ENCODE peak calls at places on chromosome 15, in six cellular contexts. H is OCI-LY7, I is uterus, Z is aorta, T is IMR-90, D is mucosa of descending colon. W is an unnamed sample. For H3K4me1, the result is how much of the 10 kb centered on the place peaks cover.

GRCh38 chr15:67175643-67176071 is 78.8 kb downstream of the AAGAB start:
- DNase-seq in H (no peak), I (peak), Z (no peak), T (peak), D (no peak), W (peak)

GRCh38 chr15:51849866-51850265 is 20.4 kb downstream of the TMOD3 start:
- DNase-seq in H (no peak), I (no peak), Z (no peak), T (no peak), D (no peak), W (no peak)

GRCh38 chr15:62887113-62887570 is 155.4 kb upstream of the TPM1 start:
- DNase-seq in H (no peak), I (peak), Z (no peak), T (peak), D (no peak), W (no peak)

GRCh38 chr15:78216276-78217229 is 17.8 kb downstream of the ACSBG1 start:
- DNase-seq in H (no peak), I (no peak), Z (no peak), T (no peak), D (peak), W (peak)

GRCh38 chr15:51366911-51367310 is 25.5 kb downstream of the GLDN start:
- DNase-seq in H (no peak), I (peak), Z (no peak), T (peak), D (no peak), W (no peak)

GRCh38 chr15:58669108-58669507 is 80.4 kb downstream of the ADAM10 start:
- DNase-seq in H (no peak), I (no peak), Z (no peak), T (peak), D (no peak), W (no peak)

GRCh38 chr15:31503256-31503655 is 176.6 kb downstream of the KLF13 start:
- DNase-seq in H (no peak), I (no peak), Z (no peak), T (no peak), D (no peak), W (no peak)

GRCh38 chr15:69755571-69756310 is 303.1 kb downstream of the RPLP1 start:
- DNase-seq in H (peak), I (no peak), Z (no peak), T (no peak), D (peak), W (no peak)

GRCh38 chr15:60001642-60002527 is 2.2 kb upstream of the FOXB1 start:
- DNase-seq in H (no peak), I (no peak), Z (no peak), T (no peak), D (no peak), W (no peak)

GRCh38 chr15:62847900-62848489 is 194.6 kb upstream of the TPM1 start:
- DNase-seq in H (peak), I (peak), Z (peak), T (peak), D (peak), W (peak)

GRCh38 chr15:62456011-62456920 is 291.2 kb upstream of the C2CD4B start:
- DNase-seq in H (no peak), I (no peak), Z (no peak), T (peak), D (no peak), W (no peak)

GRCh38 chr15:64846246-64846645 is 4.5 kb downstream of the PLEKHO2 start:
- DNase-seq in H (no peak), I (no peak), Z (no peak), T (no peak), D (peak), W (peak)

GRCh38 chr15:31574761-31575160 is 248.1 kb downstream of the KLF13 start:
- DNase-seq in H (no peak), I (no peak), Z (no peak), T (no peak), D (no peak), W (no peak)

GRCh38 chr15:75307778-75308390 is 25.2 kb downstream of the GOLGA6D start:
- DNase-seq in H (peak), I (no peak), Z (peak), T (no peak), D (peak), W (peak)

GRCh38 chr15:66603301-66604179 is 37.7 kb upstream of the LCTL start:
- DNase-seq in H (peak), I (peak), Z (peak), T (peak), D (peak), W (peak)

GRCh38 chr15:29511663-29512062 is 242.0 kb upstream of the NSMCE3 start:
- DNase-seq in H (no peak), I (no peak), Z (no peak), T (no peak), D (no peak), W (no peak)

GRCh38 chr15:39195988-39196486 is 384.8 kb upstream of the THBS1 start:
- DNase-seq in H (no peak), I (no peak), Z (no peak), T (peak), D (no peak), W (no peak)

GRCh38 chr15:40075298-40076044 is 33.2 kb downstream of the BMF start:
- DNase-seq in H (no peak), I (no peak), Z (no peak), T (no peak), D (no peak), W (no peak)

GRCh38 chr15:39581501-39582285 is 814 bp downstream of the THBS1 start:
- DNase-seq in H (no peak), I (peak), Z (peak), T (peak), D (peak), W (peak)

GRCh38 chr15:68526269-68526668 is 52.5 kb upstream of the CORO2B start:
- DNase-seq in H (no peak), I (no peak), Z (no peak), T (peak), D (no peak), W (no peak)

DNA sequence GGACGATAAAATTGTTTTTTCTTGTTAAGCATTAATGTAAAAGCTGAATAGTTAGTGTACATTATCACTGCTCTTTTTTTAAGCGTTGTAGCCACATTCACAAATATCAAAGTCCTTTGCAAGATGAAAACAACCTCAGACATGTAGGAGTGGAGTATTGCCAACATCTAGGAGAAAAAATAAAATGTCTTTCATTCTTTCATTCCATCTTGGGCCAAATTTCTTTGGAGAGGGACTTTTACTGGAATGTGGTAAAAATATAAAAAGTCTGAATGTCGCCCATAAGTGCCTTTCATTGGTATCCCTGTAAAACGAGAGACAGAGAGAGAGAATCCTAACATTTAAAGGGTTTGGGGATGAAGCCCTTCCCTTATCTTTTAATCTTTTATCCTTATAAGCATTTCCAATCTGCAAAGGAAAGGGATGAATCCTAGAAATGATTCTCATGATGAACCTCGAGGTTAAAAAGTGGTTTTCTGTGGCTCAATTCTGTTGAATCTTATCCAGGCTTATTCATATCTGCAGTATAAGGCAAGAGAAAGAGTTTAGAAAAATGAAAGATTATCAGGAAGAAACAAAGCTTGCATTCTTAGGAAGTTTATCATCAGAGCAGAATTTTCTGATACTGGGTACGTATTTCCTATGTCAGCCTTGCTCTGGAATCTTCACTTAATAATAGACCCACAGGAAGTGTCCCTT is 1031.7 kb downstream of the MCTP2 start:
- DNase-seq in H (no peak), I (no peak), Z (no peak), T (peak), D (no peak), W (no peak)
- H3K4me1 ChIP-seq in H (under half), I (under half), Z (under half), T (under half), D (under half), W (under half)

GRCh38 chr15:89400997-89401590 is 66.5 kb upstream of the POLG start:
- DNase-seq in H (no peak), I (no peak), Z (no peak), T (no peak), D (no peak), W (no peak)

GRCh38 chr15:89402406-89402805 is 67.8 kb upstream of the POLG start:
- DNase-seq in H (no peak), I (no peak), Z (no peak), T (no peak), D (no peak), W (no peak)

GRCh38 chr15:89399390-89400120 is 64.9 kb upstream of the POLG start:
- DNase-seq in H (no peak), I (no peak), Z (peak), T (no peak), D (no peak), W (no peak)

GRCh38 chr15:89400121-89400996 is 65.7 kb upstream of the POLG start:
- DNase-seq in H (no peak), I (no peak), Z (peak), T (no peak), D (no peak), W (peak)

DNA sequence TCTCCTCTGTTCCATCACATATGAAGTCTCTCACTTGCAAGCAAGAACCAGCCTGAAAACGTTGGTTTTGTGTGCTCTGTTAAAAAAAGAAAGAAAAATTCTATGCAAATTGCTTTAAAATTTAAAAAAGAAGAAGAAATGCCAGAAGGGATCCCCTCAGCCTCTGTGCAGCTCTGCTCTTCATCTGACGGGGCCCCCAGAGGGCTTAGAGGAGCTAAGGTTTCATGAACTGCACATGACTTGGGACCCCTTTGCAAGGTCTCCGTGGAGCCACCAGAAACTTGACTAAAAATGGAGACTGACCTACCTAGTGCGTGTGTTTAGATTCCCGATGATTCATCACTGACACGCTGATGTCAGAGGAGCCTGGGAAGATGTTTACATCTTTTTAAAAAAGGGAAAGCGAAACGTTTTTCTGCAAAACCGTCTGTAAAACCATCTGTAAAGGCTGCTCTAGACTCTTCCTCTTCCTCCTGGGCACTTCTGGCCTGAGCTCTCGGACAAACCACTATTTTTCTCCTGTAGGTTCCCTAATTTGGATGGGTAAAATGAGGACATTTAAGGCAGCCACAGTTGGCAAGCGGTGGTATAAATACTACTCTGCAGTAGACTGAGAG is 67.1 kb upstream of the POLG start:
- DNase-seq in H (no peak), I (no peak), Z (no peak), T (peak), D (no peak), W (no peak)
- H3K4me3 ChIP-seq in H (no peak), I (no peak), Z (no peak), T (peak), D (no peak), W (no peak)

GRCh38 chr15:83380026-83380425 is 67.1 kb upstream of the SH3GL3 start:
- DNase-seq in H (no peak), I (no peak), Z (no peak), T (no peak), D (no peak), W (no peak)
- H3K4me1 ChIP-seq in H (under half), I (under half), Z (under half), T (under half), D (under half), W (under half)

GRCh38 chr15:79432345-79433311 is 492 bp downstream of the MINAR1 start:
- DNase-seq in H (no peak), I (no peak), Z (no peak), T (no peak), D (no peak), W (no peak)
- H3K4me3 ChIP-seq in H (no peak), I (no peak), Z (peak), T (peak), D (no peak), W (no peak)

GRCh38 chr15:91950631-91951384 is 97.3 kb downstream of the SLCO3A1 start:
- DNase-seq in H (no peak), I (no peak), Z (no peak), T (peak), D (no peak), W (no peak)
- H3K4me1 ChIP-seq in H (under half), I (under half), Z (under half), T (under half), D (under half), W (under half)

GRCh38 chr15:27722102-27722501 is 377.0 kb downstream of the OCA2 start:
- DNase-seq in H (no peak), I (no peak), Z (no peak), T (no peak), D (no peak), W (no peak)
- H3K4me3 ChIP-seq in H (no peak), I (no peak), Z (no peak), T (no peak), D (no peak), W (no peak)

GRCh38 chr15:84987949-84988624 is 6.4 kb downstream of the PDE8A start:
- DNase-seq in H (no peak), I (no peak), Z (no peak), T (no peak), D (no peak), W (no peak)
- H3K4me1 ChIP-seq in H (half or more), I (under half), Z (under half), T (under half), D (under half), W (under half)

GRCh38 chr15:74130089-74130848 is at the start of gene ISLR2:
- DNase-seq in H (no peak), I (no peak), Z (peak), T (no peak), D (no peak), W (no peak)
- H3K4me3 ChIP-seq in H (no peak), I (no peak), Z (no peak), T (no peak), D (no peak), W (no peak)

W was measured in upper lobe of left lung.